ENCODE peak calls at places on chromosomes 13 and 19, in seven cellular contexts. Q is CD4-positive, CD25-positive, alpha-beta regulatory T cell; H is IMR-90; S is adrenal gland; C is left lung; M is cardiac muscle cell; B is colonic mucosa. Z is an unnamed sample.

GRCh38 chr13:111474136-111475002 is 153.9 kb downstream of the TEX29 start:
- DNase-seq in Q (no peak), H (peak; percentile 35), S (peak; percentile 22), C (no peak), M (peak; percentile 56), B (no peak), Z (peak; percentile 25)

GRCh38 chr13:48400090-48400694 is 12.7 kb downstream of the LPAR6 start:
- DNase-seq in Q (no peak), H (no peak), S (no peak), C (no peak), M (no peak), B (no peak), Z (no peak)

GRCh38 chr13:27151798-27152599 is 19.6 kb downstream of the USP12 start:
- DNase-seq in Q (no peak), H (peak; percentile 29), S (no peak), C (no peak), M (no peak), B (no peak), Z (no peak)

GRCh38 chr19:33303791-33304759 is 1.7 kb upstream of the CEBPA start:
- DNase-seq in Q (no peak), H (no peak), S (no peak), C (peak; percentile 86), M (peak; percentile 14), B (no peak), Z (no peak)

GRCh38 chr13:39910833-39911232 is 255.4 kb downstream of the COG6 start:
- DNase-seq in Q (no peak), H (no peak), S (no peak), C (no peak), M (peak; percentile 72), B (no peak), Z (no peak)

GRCh38 chr13:30333601-30334000 is 26.2 kb upstream of the KATNAL1 start:
- DNase-seq in Q (no peak), H (no peak), S (no peak), C (no peak), M (no peak), B (no peak), Z (no peak)

GRCh38 chr13:79741006-79741405 is 260.1 kb downstream of the NDFIP2 start:
- DNase-seq in Q (no peak), H (peak; percentile 71), S (peak; percentile 77), C (no peak), M (peak; percentile 55), B (no peak), Z (peak; percentile 16)

GRCh38 chr13:108276060-108276459 is 6.5 kb downstream of the TNFSF13B start:
- DNase-seq in Q (no peak), H (no peak), S (peak; percentile 10), C (no peak), M (peak; percentile 45), B (peak; percentile 28), Z (peak; percentile 45)

GRCh38 chr13:93727301-93728141 is 500.9 kb downstream of the GPC6 start:
- DNase-seq in Q (no peak), H (peak; percentile 82), S (no peak), C (no peak), M (no peak), B (no peak), Z (no peak)

GRCh38 chr19:11736696-11737095 is 2.0 kb downstream of the ZNF823 start:
- DNase-seq in Q (no peak), H (peak; percentile 33), S (peak; percentile 40), C (no peak), M (peak; percentile 46), B (peak; percentile 31), Z (no peak)

GRCh38 chr13:36850790-36851438 is 31.9 kb downstream of the RFXAP start:
- DNase-seq in Q (no peak), H (no peak), S (no peak), C (no peak), M (peak; percentile 5), B (peak; percentile 29), Z (no peak)

GRCh38 chr13:51822106-51822840 is 18.3 kb upstream of the DHRS12 start:
- DNase-seq in Q (no peak), H (no peak), S (no peak), C (no peak), M (no peak), B (no peak), Z (no peak)

GRCh38 chr19:50967924-50968708 is 1.3 kb downstream of the KLK6 start:
- DNase-seq in Q (no peak), H (no peak), S (no peak), C (no peak), M (no peak), B (no peak), Z (no peak)

GRCh38 chr19:41351339-41352245 is 2.1 kb downstream of the TGFB1 start:
- DNase-seq in Q (peak; percentile 84), H (peak; percentile 42), S (peak; percentile 64), C (peak; percentile 95), M (peak; percentile 63), B (peak; percentile 72), Z (peak; percentile 62)

GRCh38 chr13:40430234-40430633 is 236.2 kb downstream of the FOXO1 start:
- DNase-seq in Q (no peak), H (no peak), S (no peak), C (no peak), M (no peak), B (no peak), Z (no peak)

GRCh38 chr19:6754136-6754535 is 13.1 kb downstream of the SH2D3A start:
- DNase-seq in Q (no peak), H (no peak), S (no peak), C (peak; percentile 82), M (no peak), B (no peak), Z (no peak)

GRCh38 chr19:9952276-9952675 is 16.0 kb upstream of the OLFM2 start:
- DNase-seq in Q (no peak), H (no peak), S (no peak), C (no peak), M (no peak), B (no peak), Z (no peak)

GRCh38 chr13:36965767-36966166 is 33.4 kb downstream of the ALG5 start:
- DNase-seq in Q (no peak), H (peak; percentile 90), S (no peak), C (no peak), M (peak; percentile 74), B (no peak), Z (no peak)

GRCh38 chr13:95954266-95954665 is 98.9 kb downstream of the UGGT2 start:
- DNase-seq in Q (no peak), H (no peak), S (no peak), C (no peak), M (no peak), B (no peak), Z (no peak)

GRCh38 chr19:15671891-15672579 is 852 bp upstream of the CYP4F12 start:
- DNase-seq in Q (no peak), H (no peak), S (no peak), C (no peak), M (no peak), B (no peak), Z (no peak)

DNA sequence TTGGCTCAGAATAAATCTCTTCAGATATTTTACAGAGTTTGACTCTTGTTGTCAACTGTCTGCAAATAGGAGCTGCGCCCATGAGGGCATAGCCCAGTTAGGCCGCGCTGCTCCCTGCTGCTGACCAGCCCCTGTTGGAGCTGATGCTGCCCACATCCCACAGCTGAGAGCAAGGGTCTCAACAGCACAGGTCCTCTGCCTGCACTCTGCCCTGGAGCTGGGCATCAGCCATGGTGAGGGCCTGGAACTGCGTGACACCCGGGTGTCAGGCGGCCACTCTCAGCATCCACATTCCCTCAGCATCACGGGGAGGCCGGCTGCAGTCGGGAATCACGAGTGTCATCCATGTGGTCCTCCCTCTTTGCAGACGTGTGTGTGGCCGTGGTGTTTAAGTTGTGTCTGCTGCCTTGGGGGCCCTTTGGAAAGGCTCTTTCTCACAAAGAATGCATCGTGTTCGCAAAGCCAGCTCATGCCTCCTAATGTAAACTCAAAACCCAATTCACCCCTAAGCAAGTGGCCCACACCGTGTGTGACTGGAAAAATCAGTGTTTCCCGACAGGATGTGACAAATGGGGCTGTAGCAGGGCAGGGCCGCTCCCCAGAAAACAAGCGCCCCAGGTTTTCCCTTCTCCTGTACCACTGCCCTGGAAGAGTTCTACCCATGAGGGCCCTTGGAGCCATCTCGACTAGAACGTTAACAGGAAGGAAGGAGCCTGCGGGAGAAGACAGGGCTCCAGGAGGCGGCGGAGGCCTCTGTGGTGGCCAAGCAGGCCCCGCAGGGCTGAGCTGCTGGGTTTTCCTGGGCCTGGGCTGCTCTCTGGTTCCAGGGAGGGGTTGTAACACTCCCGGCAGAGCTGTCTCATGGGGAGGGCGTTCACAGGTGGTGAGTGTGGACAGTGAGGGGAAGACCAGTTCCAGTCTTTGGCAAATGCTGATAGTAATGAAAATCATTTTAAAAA is 20.3 kb downstream of the ATP11A start:
- DNase-seq in Q (no peak), H (peak; percentile 48), S (no peak), C (peak; percentile 59), M (no peak), B (no peak), Z (no peak)
- H3K27ac ChIP-seq in Q (no peak overlapping the region), H (no peak overlapping the region), S (no peak overlapping the region), C (peak overlapping the region; percentile 87), M (peak overlapping the region; percentile 97), B (no peak overlapping the region), Z (peak overlapping the region; percentile 26)

GRCh38 chr19:4449826-4450075 is 7.8 kb downstream of the UBXN6 start:
- DNase-seq in Q (no peak), H (no peak), S (no peak), C (no peak), M (no peak), B (no peak), Z (no peak)
- H3K27ac ChIP-seq in Q (no peak overlapping the region), H (no peak overlapping the region), S (peak overlapping the region; percentile 95), C (no peak overlapping the region), M (no peak overlapping the region), B (no peak overlapping the region), Z (no peak overlapping the region)

GRCh38 chr19:2779121-2779740 is 3.8 kb downstream of the SGTA start:
- DNase-seq in Q (no peak), H (no peak), S (no peak), C (no peak), M (no peak), B (no peak), Z (no peak)

GRCh38 chr19:2775556-2776430 is 7.3 kb downstream of the SGTA start:
- DNase-seq in Q (peak; percentile 48), H (peak; percentile 35), S (peak; percentile 72), C (peak; percentile 81), M (peak; percentile 54), B (peak; percentile 45), Z (peak; percentile 36)

GRCh38 chr19:2774953-2775555 is 8.0 kb downstream of the SGTA start:
- DNase-seq in Q (no peak), H (no peak), S (peak; percentile 18), C (no peak), M (no peak), B (no peak), Z (no peak)

GRCh38 chr19:2780284-2780683 is 2.8 kb downstream of the SGTA start:
- DNase-seq in Q (no peak), H (no peak), S (no peak), C (no peak), M (no peak), B (no peak), Z (no peak)

GRCh38 chr19:2777952-2778683 is 5.0 kb downstream of the SGTA start:
- DNase-seq in Q (no peak), H (no peak), S (no peak), C (no peak), M (no peak), B (no peak), Z (no peak)
- H3K27ac ChIP-seq in Q (no peak overlapping the region), H (no peak overlapping the region), S (no peak overlapping the region), C (no peak overlapping the region), M (no peak overlapping the region), B (no peak overlapping the region), Z (no peak overlapping the region)

DNA sequence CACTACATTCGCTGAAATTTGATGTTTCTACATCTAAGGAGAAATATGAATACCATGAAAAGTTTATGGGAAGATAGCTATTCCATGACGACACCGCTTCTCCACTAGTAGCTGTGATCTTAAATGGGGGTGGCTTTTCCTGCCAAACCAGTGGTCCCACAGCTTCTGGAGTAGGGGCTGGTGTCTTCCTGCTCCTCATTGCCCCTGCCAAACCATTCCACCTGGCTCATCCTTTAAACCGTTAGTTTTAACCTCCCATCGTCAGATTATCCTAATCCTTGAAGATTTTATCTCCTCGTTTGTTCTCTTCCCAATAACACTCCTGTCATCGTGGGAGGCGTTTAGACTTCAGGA is 568 bp upstream of the ZNF230 start:
- DNase-seq in Q (no peak), H (peak; percentile 11), S (no peak), C (no peak), M (no peak), B (no peak), Z (no peak)
- H3K27ac ChIP-seq in Q (peak overlapping the region; percentile 56), H (peak overlapping the region; percentile 70), S (no peak overlapping the region), C (peak overlapping the region; percentile 27), M (peak overlapping the region; percentile 56), B (no peak overlapping the region), Z (peak overlapping the region; percentile 46)